ENCODE peak calls at places on chromosomes 12 and 14, in nine cellular contexts. One of them, this sample, is unnamed.

GRCh38 chr14:97177016-97177415 is 379.8 kb downstream of the VRK1 start:
- DNase-seq in IMR-90: no peak
- DNase-seq in naive thymus-derived CD8-positive, alpha-beta T cell: peak; percentile 24
- DNase-seq in stimulated activated CD8-positive, alpha-beta memory T cell treated with anti-CD3 and anti-CD28 coated beads, Interleukin-15, amount 100 ng/mL, for 24 hours: no peak
- DNase-seq in activated naive CD4-positive, alpha-beta T cell: no peak
- DNase-seq in stimulated activated effector memory CD8-positive, alpha-beta T cell treated with anti-CD3 and anti-CD28 coated beads, Interleukin-12 subunit alpha, Interleukin-12 subunit beta, amount 100 ng/mL, for 72 hours: no peak
- DNase-seq in non-pigmented ciliary epithelial cell: no peak
- DNase-seq in CD4-positive, alpha-beta T cell: no peak
- DNase-seq in brain pericyte: no peak
- DNase-seq in this sample: no peak

GRCh38 chr12:24478254-24478653 is 470.6 kb downstream of the BCAT1 start:
- DNase-seq in stimulated activated effector memory CD8-positive, alpha-beta T cell treated with anti-CD3 and anti-CD28 coated beads, Interleukin-12 subunit alpha, Interleukin-12 subunit beta, amount 100 ng/mL, for 72 hours: no peak
- DNase-seq in non-pigmented ciliary epithelial cell: no peak
- DNase-seq in stimulated activated CD8-positive, alpha-beta memory T cell treated with anti-CD3 and anti-CD28 coated beads, Interleukin-15, amount 100 ng/mL, for 24 hours: no peak
- DNase-seq in naive thymus-derived CD8-positive, alpha-beta T cell: no peak
- DNase-seq in CD4-positive, alpha-beta T cell: no peak
- DNase-seq in IMR-90: no peak
- DNase-seq in brain pericyte: no peak
- DNase-seq in activated naive CD4-positive, alpha-beta T cell: no peak
- DNase-seq in this sample: peak; percentile 83

GRCh38 chr12:131202592-131203378 is 249.1 kb downstream of the ADGRD1 start:
- DNase-seq in brain pericyte: no peak
- DNase-seq in naive thymus-derived CD8-positive, alpha-beta T cell: no peak
- DNase-seq in activated naive CD4-positive, alpha-beta T cell: no peak
- DNase-seq in stimulated activated effector memory CD8-positive, alpha-beta T cell treated with anti-CD3 and anti-CD28 coated beads, Interleukin-12 subunit alpha, Interleukin-12 subunit beta, amount 100 ng/mL, for 72 hours: no peak
- DNase-seq in non-pigmented ciliary epithelial cell: no peak
- DNase-seq in IMR-90: no peak
- DNase-seq in stimulated activated CD8-positive, alpha-beta memory T cell treated with anti-CD3 and anti-CD28 coated beads, Interleukin-15, amount 100 ng/mL, for 24 hours: no peak
- DNase-seq in CD4-positive, alpha-beta T cell: no peak
- DNase-seq in this sample: no peak

GRCh38 chr14:60753264-60754126 is 18.9 kb downstream of the MNAT1 start:
- DNase-seq in IMR-90: peak; percentile 40
- DNase-seq in stimulated activated effector memory CD8-positive, alpha-beta T cell treated with anti-CD3 and anti-CD28 coated beads, Interleukin-12 subunit alpha, Interleukin-12 subunit beta, amount 100 ng/mL, for 72 hours: peak; percentile 12
- DNase-seq in naive thymus-derived CD8-positive, alpha-beta T cell: peak; percentile 63
- DNase-seq in brain pericyte: no peak
- DNase-seq in non-pigmented ciliary epithelial cell: no peak
- DNase-seq in CD4-positive, alpha-beta T cell: no peak
- DNase-seq in activated naive CD4-positive, alpha-beta T cell: no peak
- DNase-seq in stimulated activated CD8-positive, alpha-beta memory T cell treated with anti-CD3 and anti-CD28 coated beads, Interleukin-15, amount 100 ng/mL, for 24 hours: no peak
- DNase-seq in this sample: no peak

GRCh38 chr12:58950739-58951100 is 30.4 kb upstream of the LRIG3 start:
- DNase-seq in stimulated activated effector memory CD8-positive, alpha-beta T cell treated with anti-CD3 and anti-CD28 coated beads, Interleukin-12 subunit alpha, Interleukin-12 subunit beta, amount 100 ng/mL, for 72 hours: no peak
- DNase-seq in non-pigmented ciliary epithelial cell: no peak
- DNase-seq in IMR-90: no peak
- DNase-seq in stimulated activated CD8-positive, alpha-beta memory T cell treated with anti-CD3 and anti-CD28 coated beads, Interleukin-15, amount 100 ng/mL, for 24 hours: no peak
- DNase-seq in naive thymus-derived CD8-positive, alpha-beta T cell: no peak
- DNase-seq in activated naive CD4-positive, alpha-beta T cell: no peak
- DNase-seq in brain pericyte: no peak
- DNase-seq in CD4-positive, alpha-beta T cell: no peak
- DNase-seq in this sample: no peak

GRCh38 chr12:42039146-42039545 is 105.5 kb downstream of the GXYLT1 start:
- DNase-seq in CD4-positive, alpha-beta T cell: no peak
- DNase-seq in brain pericyte: no peak
- DNase-seq in activated naive CD4-positive, alpha-beta T cell: no peak
- DNase-seq in stimulated activated CD8-positive, alpha-beta memory T cell treated with anti-CD3 and anti-CD28 coated beads, Interleukin-15, amount 100 ng/mL, for 24 hours: no peak
- DNase-seq in IMR-90: peak; percentile 43
- DNase-seq in non-pigmented ciliary epithelial cell: peak; percentile 32
- DNase-seq in naive thymus-derived CD8-positive, alpha-beta T cell: no peak
- DNase-seq in stimulated activated effector memory CD8-positive, alpha-beta T cell treated with anti-CD3 and anti-CD28 coated beads, Interleukin-12 subunit alpha, Interleukin-12 subunit beta, amount 100 ng/mL, for 72 hours: no peak
- DNase-seq in this sample: no peak

GRCh38 chr12:48060474-48060873 is 45.4 kb downstream of the SENP1 start:
- DNase-seq in CD4-positive, alpha-beta T cell: no peak
- DNase-seq in non-pigmented ciliary epithelial cell: no peak
- DNase-seq in activated naive CD4-positive, alpha-beta T cell: no peak
- DNase-seq in stimulated activated effector memory CD8-positive, alpha-beta T cell treated with anti-CD3 and anti-CD28 coated beads, Interleukin-12 subunit alpha, Interleukin-12 subunit beta, amount 100 ng/mL, for 72 hours: no peak
- DNase-seq in brain pericyte: no peak
- DNase-seq in stimulated activated CD8-positive, alpha-beta memory T cell treated with anti-CD3 and anti-CD28 coated beads, Interleukin-15, amount 100 ng/mL, for 24 hours: no peak
- DNase-seq in IMR-90: no peak
- DNase-seq in naive thymus-derived CD8-positive, alpha-beta T cell: no peak
- DNase-seq in this sample: no peak

GRCh38 chr14:103628684-103629502 is at the start of gene KLC1:
- DNase-seq in CD4-positive, alpha-beta T cell: peak; percentile 89
- DNase-seq in stimulated activated CD8-positive, alpha-beta memory T cell treated with anti-CD3 and anti-CD28 coated beads, Interleukin-15, amount 100 ng/mL, for 24 hours: peak; percentile 85
- DNase-seq in non-pigmented ciliary epithelial cell: no peak
- DNase-seq in naive thymus-derived CD8-positive, alpha-beta T cell: peak; percentile 78
- DNase-seq in activated naive CD4-positive, alpha-beta T cell: peak; percentile 75
- DNase-seq in IMR-90: peak; percentile 54
- DNase-seq in brain pericyte: no peak
- DNase-seq in stimulated activated effector memory CD8-positive, alpha-beta T cell treated with anti-CD3 and anti-CD28 coated beads, Interleukin-12 subunit alpha, Interleukin-12 subunit beta, amount 100 ng/mL, for 72 hours: peak; percentile 88
- DNase-seq in this sample: peak; percentile 55

GRCh38 chr12:54356951-54357356 is 7.3 kb downstream of the GPR84 start:
- DNase-seq in CD4-positive, alpha-beta T cell: no peak
- DNase-seq in stimulated activated CD8-positive, alpha-beta memory T cell treated with anti-CD3 and anti-CD28 coated beads, Interleukin-15, amount 100 ng/mL, for 24 hours: no peak
- DNase-seq in brain pericyte: no peak
- DNase-seq in non-pigmented ciliary epithelial cell: no peak
- DNase-seq in naive thymus-derived CD8-positive, alpha-beta T cell: no peak
- DNase-seq in IMR-90: no peak
- DNase-seq in activated naive CD4-positive, alpha-beta T cell: no peak
- DNase-seq in stimulated activated effector memory CD8-positive, alpha-beta T cell treated with anti-CD3 and anti-CD28 coated beads, Interleukin-12 subunit alpha, Interleukin-12 subunit beta, amount 100 ng/mL, for 72 hours: no peak
- DNase-seq in this sample: no peak

GRCh38 chr12:80580254-80580653 is 127.2 kb upstream of the MYF6 start:
- DNase-seq in naive thymus-derived CD8-positive, alpha-beta T cell: no peak
- DNase-seq in non-pigmented ciliary epithelial cell: peak; percentile 91
- DNase-seq in activated naive CD4-positive, alpha-beta T cell: no peak
- DNase-seq in stimulated activated CD8-positive, alpha-beta memory T cell treated with anti-CD3 and anti-CD28 coated beads, Interleukin-15, amount 100 ng/mL, for 24 hours: no peak
- DNase-seq in IMR-90: peak; percentile 97
- DNase-seq in CD4-positive, alpha-beta T cell: no peak
- DNase-seq in stimulated activated effector memory CD8-positive, alpha-beta T cell treated with anti-CD3 and anti-CD28 coated beads, Interleukin-12 subunit alpha, Interleukin-12 subunit beta, amount 100 ng/mL, for 72 hours: no peak
- DNase-seq in brain pericyte: peak; percentile 79
- DNase-seq in this sample: no peak

GRCh38 chr14:30822080-30822571 is 52.2 kb upstream of the COCH start:
- DNase-seq in stimulated activated CD8-positive, alpha-beta memory T cell treated with anti-CD3 and anti-CD28 coated beads, Interleukin-15, amount 100 ng/mL, for 24 hours: no peak
- DNase-seq in CD4-positive, alpha-beta T cell: no peak
- DNase-seq in stimulated activated effector memory CD8-positive, alpha-beta T cell treated with anti-CD3 and anti-CD28 coated beads, Interleukin-12 subunit alpha, Interleukin-12 subunit beta, amount 100 ng/mL, for 72 hours: no peak
- DNase-seq in IMR-90: no peak
- DNase-seq in naive thymus-derived CD8-positive, alpha-beta T cell: no peak
- DNase-seq in non-pigmented ciliary epithelial cell: no peak
- DNase-seq in brain pericyte: no peak
- DNase-seq in activated naive CD4-positive, alpha-beta T cell: no peak
- DNase-seq in this sample: no peak

GRCh38 chr12:88793091-88793490 is 212.8 kb upstream of the KITLG start:
- DNase-seq in naive thymus-derived CD8-positive, alpha-beta T cell: no peak
- DNase-seq in CD4-positive, alpha-beta T cell: no peak
- DNase-seq in activated naive CD4-positive, alpha-beta T cell: no peak
- DNase-seq in IMR-90: peak; percentile 75
- DNase-seq in stimulated activated effector memory CD8-positive, alpha-beta T cell treated with anti-CD3 and anti-CD28 coated beads, Interleukin-12 subunit alpha, Interleukin-12 subunit beta, amount 100 ng/mL, for 72 hours: no peak
- DNase-seq in brain pericyte: no peak
- DNase-seq in non-pigmented ciliary epithelial cell: no peak
- DNase-seq in stimulated activated CD8-positive, alpha-beta memory T cell treated with anti-CD3 and anti-CD28 coated beads, Interleukin-15, amount 100 ng/mL, for 24 hours: no peak
- DNase-seq in this sample: no peak

GRCh38 chr14:59362533-59362932 is 102.6 kb downstream of the GPR135 start:
- DNase-seq in IMR-90: peak; percentile 79
- DNase-seq in stimulated activated CD8-positive, alpha-beta memory T cell treated with anti-CD3 and anti-CD28 coated beads, Interleukin-15, amount 100 ng/mL, for 24 hours: no peak
- DNase-seq in non-pigmented ciliary epithelial cell: no peak
- DNase-seq in stimulated activated effector memory CD8-positive, alpha-beta T cell treated with anti-CD3 and anti-CD28 coated beads, Interleukin-12 subunit alpha, Interleukin-12 subunit beta, amount 100 ng/mL, for 72 hours: no peak
- DNase-seq in brain pericyte: no peak
- DNase-seq in naive thymus-derived CD8-positive, alpha-beta T cell: no peak
- DNase-seq in activated naive CD4-positive, alpha-beta T cell: no peak
- DNase-seq in CD4-positive, alpha-beta T cell: no peak
- DNase-seq in this sample: no peak

GRCh38 chr14:99348816-99349609 is 77.0 kb upstream of the BCL11B start:
- DNase-seq in naive thymus-derived CD8-positive, alpha-beta T cell: no peak
- DNase-seq in brain pericyte: no peak
- DNase-seq in stimulated activated CD8-positive, alpha-beta memory T cell treated with anti-CD3 and anti-CD28 coated beads, Interleukin-15, amount 100 ng/mL, for 24 hours: no peak
- DNase-seq in CD4-positive, alpha-beta T cell: no peak
- DNase-seq in activated naive CD4-positive, alpha-beta T cell: no peak
- DNase-seq in stimulated activated effector memory CD8-positive, alpha-beta T cell treated with anti-CD3 and anti-CD28 coated beads, Interleukin-12 subunit alpha, Interleukin-12 subunit beta, amount 100 ng/mL, for 72 hours: no peak
- DNase-seq in non-pigmented ciliary epithelial cell: no peak
- DNase-seq in IMR-90: no peak
- DNase-seq in this sample: no peak

GRCh38 chr12:115404761-115405470 is 720.9 kb upstream of the TBX3 start:
- DNase-seq in non-pigmented ciliary epithelial cell: peak; percentile 80
- DNase-seq in IMR-90: peak; percentile 92
- DNase-seq in stimulated activated effector memory CD8-positive, alpha-beta T cell treated with anti-CD3 and anti-CD28 coated beads, Interleukin-12 subunit alpha, Interleukin-12 subunit beta, amount 100 ng/mL, for 72 hours: no peak
- DNase-seq in brain pericyte: no peak
- DNase-seq in naive thymus-derived CD8-positive, alpha-beta T cell: no peak
- DNase-seq in activated naive CD4-positive, alpha-beta T cell: no peak
- DNase-seq in CD4-positive, alpha-beta T cell: no peak
- DNase-seq in stimulated activated CD8-positive, alpha-beta memory T cell treated with anti-CD3 and anti-CD28 coated beads, Interleukin-15, amount 100 ng/mL, for 24 hours: no peak
- DNase-seq in this sample: no peak

This sample was measured in NCI-H1105.